ENCODE peak calls at places on chromosomes 4 and X, in four cellular contexts. One of them, this sample, is unnamed.

GRCh38 chr4:142427456-142427855 is 418.6 kb downstream of the INPP4B start:
- DNase-seq in H1: no peak
- DNase-seq in SK-N-SH: no peak
- DNase-seq in HL-60: no peak
- DNase-seq in this sample: no peak

GRCh38 chrX:18833071-18833731 is 125.8 kb downstream of the PPEF1 start:
- DNase-seq in HL-60: no peak
- DNase-seq in SK-N-SH: peak
- DNase-seq in H1: no peak
- DNase-seq in this sample: no peak

GRCh38 chr4:90127223-90127705 is at the start of gene CCSER1:
- DNase-seq in HL-60: peak
- DNase-seq in SK-N-SH: peak
- DNase-seq in H1: no peak
- DNase-seq in this sample: no peak

GRCh38 chrX:110852180-110852579 is 56.6 kb upstream of the CHRDL1 start:
- DNase-seq in HL-60: no peak
- DNase-seq in SK-N-SH: peak
- DNase-seq in H1: no peak
- DNase-seq in this sample: no peak

GRCh38 chr4:178314287-178314686 is 872.0 kb upstream of the AGA start:
- DNase-seq in SK-N-SH: no peak
- DNase-seq in HL-60: no peak
- DNase-seq in H1: no peak
- DNase-seq in this sample: no peak

GRCh38 chr4:168632246-168632832 is 135.5 kb downstream of the PALLD start:
- DNase-seq in HL-60: no peak
- DNase-seq in SK-N-SH: no peak
- DNase-seq in H1: no peak
- DNase-seq in this sample: no peak

GRCh38 chr4:6674500-6675149 is 19.1 kb upstream of the S100P start:
- DNase-seq in HL-60: no peak
- DNase-seq in SK-N-SH: peak
- DNase-seq in H1: no peak
- DNase-seq in this sample: peak

GRCh38 chr4:55337944-55338343 is 8.1 kb upstream of the SRD5A3 start:
- DNase-seq in HL-60: no peak
- DNase-seq in SK-N-SH: no peak
- DNase-seq in H1: no peak
- DNase-seq in this sample: no peak

GRCh38 chr4:157819693-157820464 is 352.9 kb downstream of the GASK1B start:
- DNase-seq in HL-60: no peak
- DNase-seq in H1: no peak
- DNase-seq in SK-N-SH: no peak
- DNase-seq in this sample: no peak

GRCh38 chr4:102420563-102421221 is 75.4 kb upstream of the SLC39A8 start:
- DNase-seq in H1: no peak
- DNase-seq in SK-N-SH: no peak
- DNase-seq in HL-60: no peak
- DNase-seq in this sample: no peak

GRCh38 chrX:103640401-103641155 is 11.8 kb downstream of the TCEAL1 start:
- DNase-seq in H1: no peak
- DNase-seq in HL-60: no peak
- DNase-seq in SK-N-SH: no peak
- DNase-seq in this sample: no peak

GRCh38 chr4:41619161-41619560 is 81.2 kb downstream of the LIMCH1 start:
- DNase-seq in HL-60: no peak
- DNase-seq in SK-N-SH: no peak
- DNase-seq in H1: no peak
- DNase-seq in this sample: no peak

GRCh38 chr4:153497091-153497531 is 31.0 kb downstream of the TMEM131L start:
- DNase-seq in HL-60: no peak
- DNase-seq in H1: no peak
- DNase-seq in SK-N-SH: no peak
- DNase-seq in this sample: no peak

GRCh38 chr4:123409301-123409700 is 12.7 kb downstream of the SPRY1 start:
- DNase-seq in SK-N-SH: no peak
- DNase-seq in HL-60: no peak
- DNase-seq in H1: no peak
- DNase-seq in this sample: no peak

GRCh38 chr4:52535793-52536192 is 123.3 kb downstream of the USP46 start:
- DNase-seq in H1: no peak
- DNase-seq in HL-60: no peak
- DNase-seq in SK-N-SH: no peak
- DNase-seq in this sample: no peak

GRCh38 chr4:154314248-154314647 is 177.4 kb downstream of the DCHS2 start:
- DNase-seq in H1: no peak
- DNase-seq in HL-60: no peak
- DNase-seq in SK-N-SH: no peak
- DNase-seq in this sample: no peak

DNA sequence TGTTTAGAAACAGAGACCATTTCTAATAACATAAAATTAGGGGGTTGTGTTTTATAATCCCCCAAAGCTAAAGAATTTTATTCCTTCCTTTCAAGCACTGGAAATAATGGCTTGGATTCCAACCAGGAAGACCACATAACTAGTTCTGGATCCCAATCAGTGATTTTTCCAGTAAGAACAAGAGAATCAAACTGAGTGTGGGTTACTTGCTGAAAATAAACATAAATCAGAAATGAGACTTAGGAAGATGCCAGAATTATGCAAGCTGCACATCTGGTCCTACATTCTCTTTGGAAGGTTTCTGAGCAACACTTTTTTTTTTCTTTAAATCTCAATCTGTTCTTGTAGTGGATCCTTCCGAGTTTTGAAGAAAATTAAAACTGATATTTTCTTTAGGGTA is 76.3 kb downstream of the SOWAHB start:
- DNase-seq in SK-N-SH: no peak
- DNase-seq in H1: no peak
- DNase-seq in HL-60: no peak
- DNase-seq in this sample: no peak
- TF ChIP-seq GABPA in SK-N-SH: no peak
- TF ChIP-seq GABPA in H1: no peak
- TF ChIP-seq GABPA in HL-60: no peak
- TF ChIP-seq GABPA in this sample: no peak

GRCh38 chr4:2837904-2838496 is 5.6 kb upstream of the ADD1 start:
- DNase-seq in H1: no peak
- DNase-seq in SK-N-SH: peak
- DNase-seq in HL-60: no peak
- DNase-seq in this sample: no peak
- TF ChIP-seq GABPA in H1: no peak
- TF ChIP-seq GABPA in SK-N-SH: peak
- TF ChIP-seq GABPA in HL-60: peak
- TF ChIP-seq GABPA in this sample: no peak

GRCh38 chr4:77187231-77187630 is 30.2 kb downstream of the CCNG2 start:
- DNase-seq in HL-60: no peak
- DNase-seq in H1: no peak
- DNase-seq in SK-N-SH: no peak
- DNase-seq in this sample: no peak
- TF ChIP-seq GABPA in HL-60: no peak
- TF ChIP-seq GABPA in H1: no peak
- TF ChIP-seq GABPA in SK-N-SH: no peak
- TF ChIP-seq GABPA in this sample: no peak

GRCh38 chrX:22220941-22221340 is 51.8 kb upstream of the CBLL2 start:
- DNase-seq in HL-60: no peak
- DNase-seq in SK-N-SH: no peak
- DNase-seq in H1: no peak
- DNase-seq in this sample: no peak
- TF ChIP-seq GABPA in HL-60: no peak
- TF ChIP-seq GABPA in SK-N-SH: no peak
- TF ChIP-seq GABPA in H1: no peak
- TF ChIP-seq GABPA in this sample: no peak

DNA sequence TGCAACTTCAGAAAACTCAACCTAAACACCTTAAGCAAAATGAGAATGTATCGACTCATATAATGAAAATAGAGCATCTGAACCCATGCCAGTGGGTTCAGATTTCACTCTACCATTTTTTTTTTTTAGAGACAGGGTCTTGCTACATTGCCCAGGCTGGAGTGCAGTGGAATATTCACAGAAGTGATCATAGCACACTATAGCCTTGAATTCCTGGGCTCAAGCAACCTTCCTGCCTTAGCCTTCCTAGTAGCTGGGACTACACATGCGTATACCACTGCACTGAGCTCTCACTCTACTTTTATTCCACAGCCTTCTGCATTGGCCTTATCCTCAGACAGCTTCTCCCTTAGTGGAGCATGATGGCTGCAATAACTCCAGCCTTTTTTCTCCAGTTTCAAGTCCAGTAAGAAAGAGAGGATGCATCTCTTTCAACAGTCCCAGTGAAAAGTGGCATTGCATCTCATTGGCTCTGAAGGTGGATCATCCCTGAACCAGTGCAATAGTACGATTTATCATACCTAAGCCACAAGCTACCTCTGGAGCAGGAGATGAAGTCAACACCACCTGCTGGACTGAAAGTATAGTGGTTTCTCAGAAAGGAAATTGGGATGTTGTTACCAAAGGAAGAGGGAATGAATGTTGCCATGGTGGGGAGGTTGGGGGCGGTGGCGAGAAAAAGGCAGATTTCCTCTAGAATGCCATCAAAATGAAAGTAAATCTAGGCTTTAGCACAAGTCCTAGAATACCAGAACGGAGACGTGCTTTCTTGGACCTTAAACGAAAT is 2.0 kb upstream of the SOD3 start:
- DNase-seq in SK-N-SH: no peak
- DNase-seq in HL-60: no peak
- DNase-seq in H1: no peak
- DNase-seq in this sample: no peak
- TF ChIP-seq GABPA in SK-N-SH: no peak
- TF ChIP-seq GABPA in HL-60: no peak
- TF ChIP-seq GABPA in H1: no peak
- TF ChIP-seq GABPA in this sample: no peak

GRCh38 chr4:7978907-7979651 is 39.4 kb upstream of the AFAP1 start:
- DNase-seq in H1: no peak
- DNase-seq in SK-N-SH: no peak
- DNase-seq in HL-60: no peak
- DNase-seq in this sample: no peak

GRCh38 chr4:7979652-7979968 is 39.9 kb upstream of the AFAP1 start:
- DNase-seq in HL-60: no peak
- DNase-seq in SK-N-SH: no peak
- DNase-seq in H1: no peak
- DNase-seq in this sample: no peak

GRCh38 chr4:7976634-7977033 is 37.0 kb upstream of the AFAP1 start:
- DNase-seq in SK-N-SH: no peak
- DNase-seq in HL-60: no peak
- DNase-seq in H1: no peak
- DNase-seq in this sample: no peak

GRCh38 chr4:7980036-7980435 is 40.4 kb upstream of the AFAP1 start:
- DNase-seq in HL-60: no peak
- DNase-seq in SK-N-SH: no peak
- DNase-seq in H1: no peak
- DNase-seq in this sample: no peak

DNA sequence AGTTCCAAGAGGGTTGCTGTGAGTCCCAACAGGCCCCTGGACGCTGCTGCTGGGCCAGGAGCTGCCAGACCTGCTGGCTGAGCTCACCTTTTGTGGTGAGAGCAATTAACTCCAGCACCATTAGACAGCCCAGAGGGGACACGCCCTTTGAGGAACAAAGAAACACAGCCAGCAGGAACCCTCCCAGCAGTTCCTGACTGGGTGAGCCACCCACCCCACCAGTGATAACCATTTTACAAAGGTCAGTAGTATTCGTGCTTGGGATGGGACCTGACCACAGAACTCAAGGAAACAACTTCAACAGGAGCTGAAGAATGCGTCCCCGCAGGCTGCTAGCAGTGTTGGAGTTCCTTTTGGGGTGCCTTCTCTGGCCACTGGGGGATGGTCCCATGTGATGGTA is 38.8 kb upstream of the AFAP1 start:
- DNase-seq in SK-N-SH: no peak
- DNase-seq in HL-60: no peak
- DNase-seq in H1: no peak
- DNase-seq in this sample: no peak
- TF ChIP-seq GABPA in SK-N-SH: no peak
- TF ChIP-seq GABPA in HL-60: no peak
- TF ChIP-seq GABPA in H1: no peak
- TF ChIP-seq GABPA in this sample: no peak